ENCODE peak calls at places on chromosomes 7 and 10, in nine cellular contexts. H is NCI-H748 treated with DMSO at 0.1 percent for 48 hours, G is caudate nucleus, Q is B cell, E is DND-41, Z is GM12865, V is GM23248, L is HCEC 1CT, X is EL. F is an unnamed sample.

GRCh38 chr7:14389052-14389988 is 399.9 kb upstream of the ETV1 start:
- DNase-seq in G (no peak), E (no peak), V (no peak), X (no peak), Z (no peak), Q (no peak), H (peak), L (no peak), F (no peak)

GRCh38 chr10:5283305-5284158 is 81.2 kb upstream of the UCN3 start:
- DNase-seq in Q (no peak), L (peak), V (peak), X (peak), Z (peak), E (peak), H (peak), G (peak), F (peak)

GRCh38 chr10:24136070-24136469 is 72.9 kb upstream of the KIAA1217 start:
- DNase-seq in E (no peak), X (no peak), V (no peak), G (no peak), Z (no peak), L (no peak), H (no peak), Q (no peak), F (no peak)

GRCh38 chr7:20785211-20786048 is 1.3 kb downstream of the SP8 start:
- DNase-seq in G (no peak), H (peak), Z (no peak), L (no peak), X (peak), V (peak), E (no peak), Q (no peak), F (no peak)

GRCh38 chr7:13651167-13651566 is 338.3 kb downstream of the ETV1 start:
- DNase-seq in X (no peak), V (no peak), E (no peak), Q (no peak), H (no peak), L (no peak), G (no peak), Z (no peak), F (no peak)

GRCh38 chr10:60043561-60043960 is 137.2 kb upstream of the CCDC6 start:
- DNase-seq in G (no peak), L (no peak), E (no peak), Q (no peak), Z (no peak), V (no peak), H (no peak), X (no peak), F (no peak)

GRCh38 chr7:106344861-106345260 is 60.1 kb upstream of the NAMPT start:
- DNase-seq in G (no peak), H (no peak), E (no peak), V (no peak), X (peak), L (peak), Q (no peak), Z (no peak), F (no peak)

GRCh38 chr7:117259626-117260025 is 63.2 kb downstream of the WNT2 start:
- DNase-seq in Z (no peak), L (peak), H (no peak), G (no peak), Q (no peak), V (peak), X (peak), E (no peak), F (no peak)

GRCh38 chr7:130435455-130435854 is 5.4 kb downstream of the CEP41 start:
- DNase-seq in E (no peak), H (no peak), X (no peak), G (no peak), Z (no peak), Q (no peak), L (no peak), V (no peak), F (no peak)

GRCh38 chr7:135283959-135284638 is 50.5 kb downstream of the STRA8 start:
- DNase-seq in X (no peak), Z (no peak), Q (no peak), E (no peak), H (no peak), V (no peak), L (no peak), G (no peak), F (no peak)

GRCh38 chr7:78345979-78346378 is 547.4 kb downstream of the PHTF2 start:
- DNase-seq in H (no peak), G (no peak), V (no peak), E (no peak), Z (no peak), Q (no peak), L (no peak), X (no peak), F (no peak)

GRCh38 chr10:102352066-102352715 is 43.3 kb upstream of the NFKB2 start:
- DNase-seq in Z (peak), X (peak), G (no peak), E (peak), V (peak), L (peak), Q (peak), H (peak), F (peak)

GRCh38 chr7:142301299-142301698 is 43.4 kb upstream of the PRSS58 start:
- DNase-seq in H (no peak), X (no peak), L (no peak), V (no peak), Q (no peak), G (no peak), E (peak), Z (no peak), F (no peak)